ENCODE peak calls at places on chromosomes 6 and 20, in seven cellular contexts. G is right cardiac atrium; O is A673; N is cardiac muscle cell; X is neuronal stem cell; F is effector memory CD4-positive, alpha-beta T cell; Y is WERI-Rb-1. I is an unnamed sample.

GRCh38 chr6:13528777-13529343 is 41.5 kb upstream of the GFOD1 start:
- DNase-seq in G (peak; percentile 61), O (no peak), N (no peak), X (no peak), F (no peak), Y (no peak), I (no peak)

GRCh38 chr6:149935246-149935645 is 6.6 kb upstream of the ULBP2 start:
- DNase-seq in G (no peak), O (no peak), N (no peak), X (no peak), F (no peak), Y (no peak), I (no peak)

GRCh38 chr6:89530982-89531381 is 98.0 kb downstream of the ANKRD6 start:
- DNase-seq in G (no peak), O (no peak), N (no peak), X (no peak), F (no peak), Y (no peak), I (peak; percentile 46)

GRCh38 chr6:20572940-20573339 is 38.7 kb downstream of the CDKAL1 start:
- DNase-seq in G (no peak), O (peak; percentile 83), N (peak; percentile 76), X (no peak), F (no peak), Y (no peak), I (no peak)

GRCh38 chr20:64146936-64147451 is 17.3 kb upstream of the MYT1 start:
- DNase-seq in G (peak; percentile 35), O (no peak), N (no peak), X (no peak), F (no peak), Y (no peak), I (no peak)

GRCh38 chr20:49589747-49590146 is 21.8 kb upstream of the PTGIS start:
- DNase-seq in G (no peak), O (no peak), N (no peak), X (no peak), F (no peak), Y (no peak), I (no peak)

GRCh38 chr6:157219201-157220200 is 103.8 kb downstream of the TMEM242 start:
- DNase-seq in G (no peak), O (no peak), N (peak; percentile 58), X (no peak), F (no peak), Y (no peak), I (no peak)

GRCh38 chr6:15329154-15329781 is 83.4 kb downstream of the JARID2 start:
- DNase-seq in G (no peak), O (peak; percentile 85), N (peak; percentile 89), X (no peak), F (no peak), Y (peak; percentile 89), I (no peak)

GRCh38 chr20:56897318-56897962 is 268.3 kb downstream of the TFAP2C start:
- DNase-seq in G (no peak), O (no peak), N (no peak), X (no peak), F (no peak), Y (no peak), I (no peak)

GRCh38 chr20:59923514-59923913 is 9.9 kb downstream of the SYCP2 start:
- DNase-seq in G (no peak), O (no peak), N (no peak), X (no peak), F (no peak), Y (no peak), I (no peak)

GRCh38 chr20:59925894-59926293 is 7.5 kb downstream of the SYCP2 start:
- DNase-seq in G (no peak), O (no peak), N (no peak), X (no peak), F (no peak), Y (no peak), I (no peak)

GRCh38 chr20:59925359-59925758 is 8.1 kb downstream of the SYCP2 start:
- DNase-seq in G (no peak), O (no peak), N (no peak), X (no peak), F (no peak), Y (no peak), I (no peak)

GRCh38 chr20:59920944-59921343 is 12.5 kb downstream of the SYCP2 start:
- DNase-seq in G (no peak), O (no peak), N (no peak), X (no peak), F (no peak), Y (no peak), I (no peak)
- H3K27ac ChIP-seq in G (no peak overlapping the region), O (no peak overlapping the region), N (no peak overlapping the region), X (no peak overlapping the region), F (no peak overlapping the region), Y (no peak overlapping the region), I (no peak overlapping the region)

GRCh38 chr6:11212625-11213024 is 19.8 kb downstream of the NEDD9 start:
- DNase-seq in G (peak; percentile 79), O (peak; percentile 31), N (peak; percentile 87), X (no peak), F (no peak), Y (no peak), I (peak; percentile 52)
- H3K27ac ChIP-seq in G (peak overlapping the region; percentile 26), O (no peak overlapping the region), N (no peak overlapping the region), X (no peak overlapping the region), F (no peak overlapping the region), Y (no peak overlapping the region), I (peak overlapping the region; percentile 87)

GRCh38 chr6:33633084-33633461 is 12.0 kb downstream of the ITPR3 start:
- DNase-seq in G (no peak), O (no peak), N (no peak), X (no peak), F (no peak), Y (no peak), I (no peak)
- H3K27ac ChIP-seq in G (no peak overlapping the region), O (no peak overlapping the region), N (no peak overlapping the region), X (no peak overlapping the region), F (peak overlapping the region; percentile 30), Y (peak overlapping the region; percentile 30), I (peak overlapping the region; percentile 75)

GRCh38 chr6:30735668-30736314 is 6.7 kb downstream of the FLOT1 start:
- DNase-seq in G (no peak), O (no peak), N (no peak), X (no peak), F (no peak), Y (no peak), I (no peak)
- H3K27ac ChIP-seq in G (no peak overlapping the region), O (no peak overlapping the region), N (no peak overlapping the region), X (no peak overlapping the region), F (no peak overlapping the region), Y (no peak overlapping the region), I (no peak overlapping the region)

GRCh38 chr6:18058429-18058828 is 64.0 kb downstream of the NHLRC1 start:
- DNase-seq in G (no peak), O (no peak), N (no peak), X (no peak), F (no peak), Y (no peak), I (no peak)

GRCh38 chr6:18062733-18063132 is 59.7 kb downstream of the NHLRC1 start:
- DNase-seq in G (no peak), O (no peak), N (no peak), X (no peak), F (no peak), Y (no peak), I (no peak)
- H3K27ac ChIP-seq in G (no peak overlapping the region), O (no peak overlapping the region), N (no peak overlapping the region), X (no peak overlapping the region), F (no peak overlapping the region), Y (no peak overlapping the region), I (no peak overlapping the region)

GRCh38 chr6:111603648-111604047 is 2.0 kb downstream of the TRAF3IP2 start:
- DNase-seq in G (no peak), O (no peak), N (no peak), X (no peak), F (no peak), Y (no peak), I (no peak)
- H3K27ac ChIP-seq in G (peak overlapping the region; percentile 100), O (no peak overlapping the region), N (peak overlapping the region; percentile 99), X (no peak overlapping the region), F (no peak overlapping the region), Y (no peak overlapping the region), I (peak overlapping the region; percentile 95)

GRCh38 chr6:11201772-11202512 is 30.5 kb downstream of the NEDD9 start:
- DNase-seq in G (no peak), O (no peak), N (no peak), X (no peak), F (no peak), Y (no peak), I (no peak)
- H3K27ac ChIP-seq in G (no peak overlapping the region), O (peak overlapping the region; percentile 61), N (no peak overlapping the region), X (no peak overlapping the region), F (no peak overlapping the region), Y (no peak overlapping the region), I (peak overlapping the region; percentile 33)

GRCh38 chr6:5121479-5121878 is 36.3 kb downstream of the PPP1R3G start:
- DNase-seq in G (no peak), O (no peak), N (no peak), X (no peak), F (no peak), Y (no peak), I (peak; percentile 69)
- H3K27ac ChIP-seq in G (no peak overlapping the region), O (no peak overlapping the region), N (no peak overlapping the region), X (no peak overlapping the region), F (no peak overlapping the region), Y (no peak overlapping the region), I (peak overlapping the region; percentile 75)

I was measured in left ventricle myocardium inferior.